ENCODE peak calls at places on chromosomes 12 and 14, in six cellular contexts. One of them, this sample, is unnamed.

GRCh38 chr12:45401008-45401407 is 185.1 kb downstream of the ANO6 start:
- DNase-seq in GM23338: no peak
- DNase-seq in stimulated activated CD4-positive, alpha-beta T cell treated with anti-CD3 and anti-CD28 coated beads, Interleukin-4, amount 100 ng/mL, for 4 hours: no peak
- DNase-seq in NCI-H1092 treated with DMSO at 0.1 percent for 48 hours: peak
- DNase-seq in brain microvascular endothelial cell: no peak
- DNase-seq in stimulated activated CD8-positive, alpha-beta memory T cell treated with anti-CD3 and anti-CD28 coated beads, Interleukin-2, amount 100 ng/mL, for 48 hours: no peak
- DNase-seq in this sample: no peak

GRCh38 chr14:58280954-58281787 is 17.2 kb upstream of the ARID4A start:
- DNase-seq in GM23338: no peak
- DNase-seq in stimulated activated CD4-positive, alpha-beta T cell treated with anti-CD3 and anti-CD28 coated beads, Interleukin-4, amount 100 ng/mL, for 4 hours: no peak
- DNase-seq in NCI-H1092 treated with DMSO at 0.1 percent for 48 hours: no peak
- DNase-seq in brain microvascular endothelial cell: peak
- DNase-seq in stimulated activated CD8-positive, alpha-beta memory T cell treated with anti-CD3 and anti-CD28 coated beads, Interleukin-2, amount 100 ng/mL, for 48 hours: no peak
- DNase-seq in this sample: peak

GRCh38 chr14:70808023-70808401 is 1.3 kb downstream of the MAP3K9 start:
- DNase-seq in GM23338: peak
- DNase-seq in stimulated activated CD4-positive, alpha-beta T cell treated with anti-CD3 and anti-CD28 coated beads, Interleukin-4, amount 100 ng/mL, for 4 hours: peak
- DNase-seq in NCI-H1092 treated with DMSO at 0.1 percent for 48 hours: no peak
- DNase-seq in brain microvascular endothelial cell: no peak
- DNase-seq in stimulated activated CD8-positive, alpha-beta memory T cell treated with anti-CD3 and anti-CD28 coated beads, Interleukin-2, amount 100 ng/mL, for 48 hours: peak
- DNase-seq in this sample: no peak

GRCh38 chr12:96196781-96197180 is 2.6 kb downstream of the ELK3 start:
- DNase-seq in GM23338: no peak
- DNase-seq in stimulated activated CD4-positive, alpha-beta T cell treated with anti-CD3 and anti-CD28 coated beads, Interleukin-4, amount 100 ng/mL, for 4 hours: peak
- DNase-seq in NCI-H1092 treated with DMSO at 0.1 percent for 48 hours: no peak
- DNase-seq in brain microvascular endothelial cell: no peak
- DNase-seq in stimulated activated CD8-positive, alpha-beta memory T cell treated with anti-CD3 and anti-CD28 coated beads, Interleukin-2, amount 100 ng/mL, for 48 hours: no peak
- DNase-seq in this sample: peak

GRCh38 chr12:29725587-29726320 is 58.0 kb downstream of the TMTC1 start:
- DNase-seq in GM23338: no peak
- DNase-seq in stimulated activated CD4-positive, alpha-beta T cell treated with anti-CD3 and anti-CD28 coated beads, Interleukin-4, amount 100 ng/mL, for 4 hours: no peak
- DNase-seq in NCI-H1092 treated with DMSO at 0.1 percent for 48 hours: peak
- DNase-seq in brain microvascular endothelial cell: peak
- DNase-seq in stimulated activated CD8-positive, alpha-beta memory T cell treated with anti-CD3 and anti-CD28 coated beads, Interleukin-2, amount 100 ng/mL, for 48 hours: no peak
- DNase-seq in this sample: peak

GRCh38 chr12:54217774-54218221 is 29.0 kb upstream of the SMUG1 start:
- DNase-seq in GM23338: peak
- DNase-seq in stimulated activated CD4-positive, alpha-beta T cell treated with anti-CD3 and anti-CD28 coated beads, Interleukin-4, amount 100 ng/mL, for 4 hours: no peak
- DNase-seq in NCI-H1092 treated with DMSO at 0.1 percent for 48 hours: peak
- DNase-seq in brain microvascular endothelial cell: no peak
- DNase-seq in stimulated activated CD8-positive, alpha-beta memory T cell treated with anti-CD3 and anti-CD28 coated beads, Interleukin-2, amount 100 ng/mL, for 48 hours: no peak
- DNase-seq in this sample: peak

GRCh38 chr12:45050751-45051489 is at the start of gene DBX2:
- DNase-seq in GM23338: peak
- DNase-seq in stimulated activated CD4-positive, alpha-beta T cell treated with anti-CD3 and anti-CD28 coated beads, Interleukin-4, amount 100 ng/mL, for 4 hours: no peak
- DNase-seq in NCI-H1092 treated with DMSO at 0.1 percent for 48 hours: no peak
- DNase-seq in brain microvascular endothelial cell: no peak
- DNase-seq in stimulated activated CD8-positive, alpha-beta memory T cell treated with anti-CD3 and anti-CD28 coated beads, Interleukin-2, amount 100 ng/mL, for 48 hours: no peak
- DNase-seq in this sample: peak

GRCh38 chr12:531951-532585 is 72.3 kb downstream of the B4GALNT3 start:
- DNase-seq in GM23338: no peak
- DNase-seq in stimulated activated CD4-positive, alpha-beta T cell treated with anti-CD3 and anti-CD28 coated beads, Interleukin-4, amount 100 ng/mL, for 4 hours: no peak
- DNase-seq in NCI-H1092 treated with DMSO at 0.1 percent for 48 hours: no peak
- DNase-seq in brain microvascular endothelial cell: no peak
- DNase-seq in stimulated activated CD8-positive, alpha-beta memory T cell treated with anti-CD3 and anti-CD28 coated beads, Interleukin-2, amount 100 ng/mL, for 48 hours: no peak
- DNase-seq in this sample: peak

GRCh38 chr12:1855241-1855640 is 34.9 kb downstream of the LRTM2 start:
- DNase-seq in GM23338: peak
- DNase-seq in stimulated activated CD4-positive, alpha-beta T cell treated with anti-CD3 and anti-CD28 coated beads, Interleukin-4, amount 100 ng/mL, for 4 hours: no peak
- DNase-seq in NCI-H1092 treated with DMSO at 0.1 percent for 48 hours: no peak
- DNase-seq in brain microvascular endothelial cell: no peak
- DNase-seq in stimulated activated CD8-positive, alpha-beta memory T cell treated with anti-CD3 and anti-CD28 coated beads, Interleukin-2, amount 100 ng/mL, for 48 hours: no peak
- DNase-seq in this sample: peak

GRCh38 chr14:33515441-33515840 is 435.4 kb downstream of the EGLN3 start:
- DNase-seq in GM23338: no peak
- DNase-seq in stimulated activated CD4-positive, alpha-beta T cell treated with anti-CD3 and anti-CD28 coated beads, Interleukin-4, amount 100 ng/mL, for 4 hours: no peak
- DNase-seq in NCI-H1092 treated with DMSO at 0.1 percent for 48 hours: no peak
- DNase-seq in brain microvascular endothelial cell: peak
- DNase-seq in stimulated activated CD8-positive, alpha-beta memory T cell treated with anti-CD3 and anti-CD28 coated beads, Interleukin-2, amount 100 ng/mL, for 48 hours: no peak
- DNase-seq in this sample: no peak

GRCh38 chr12:13116259-13116658 is 12.8 kb upstream of the GSG1 start:
- DNase-seq in GM23338: peak
- DNase-seq in stimulated activated CD4-positive, alpha-beta T cell treated with anti-CD3 and anti-CD28 coated beads, Interleukin-4, amount 100 ng/mL, for 4 hours: no peak
- DNase-seq in NCI-H1092 treated with DMSO at 0.1 percent for 48 hours: no peak
- DNase-seq in brain microvascular endothelial cell: no peak
- DNase-seq in stimulated activated CD8-positive, alpha-beta memory T cell treated with anti-CD3 and anti-CD28 coated beads, Interleukin-2, amount 100 ng/mL, for 48 hours: no peak
- DNase-seq in this sample: no peak

GRCh38 chr14:64720190-64720589 is 16.0 kb downstream of the PLEKHG3 start:
- DNase-seq in GM23338: no peak
- DNase-seq in stimulated activated CD4-positive, alpha-beta T cell treated with anti-CD3 and anti-CD28 coated beads, Interleukin-4, amount 100 ng/mL, for 4 hours: no peak
- DNase-seq in NCI-H1092 treated with DMSO at 0.1 percent for 48 hours: no peak
- DNase-seq in brain microvascular endothelial cell: peak
- DNase-seq in stimulated activated CD8-positive, alpha-beta memory T cell treated with anti-CD3 and anti-CD28 coated beads, Interleukin-2, amount 100 ng/mL, for 48 hours: no peak
- DNase-seq in this sample: peak

GRCh38 chr12:52795694-52796428 is at the start of gene KRT3:
- DNase-seq in GM23338: no peak
- DNase-seq in stimulated activated CD4-positive, alpha-beta T cell treated with anti-CD3 and anti-CD28 coated beads, Interleukin-4, amount 100 ng/mL, for 4 hours: no peak
- DNase-seq in NCI-H1092 treated with DMSO at 0.1 percent for 48 hours: no peak
- DNase-seq in brain microvascular endothelial cell: no peak
- DNase-seq in stimulated activated CD8-positive, alpha-beta memory T cell treated with anti-CD3 and anti-CD28 coated beads, Interleukin-2, amount 100 ng/mL, for 48 hours: no peak
- DNase-seq in this sample: no peak

This sample was measured in GM23248.